ENCODE peak calls at places on chromosomes 6 and 20, in seven cellular contexts. D is A549, Y is fibroblast of lung, U is cardiac muscle cell, T is ascending aorta, B is heart left ventricle, R is AG04450. X is an unnamed sample.

GRCh38 chr6:16747232-16748027 is 13.8 kb downstream of the ATXN1 start:
- DNase-seq in B (no peak), T (no peak), U (peak), Y (peak), D (no peak), R (no peak), X (no peak)

GRCh38 chr6:4351857-4352669 is 216.7 kb upstream of the ECI2 start:
- DNase-seq in R (peak), T (peak), D (peak), U (peak), B (peak), Y (peak), X (no peak)

GRCh38 chr6:12911387-12911960 is 194.9 kb downstream of the PHACTR1 start:
- DNase-seq in T (no peak), U (peak), R (no peak), Y (peak), D (peak), B (no peak), X (peak)

GRCh38 chr20:6714202-6714800 is 53.2 kb upstream of the BMP2 start:
- DNase-seq in U (no peak), B (no peak), D (peak), R (no peak), Y (no peak), T (no peak), X (no peak)

GRCh38 chr6:13484138-13484708 is 3.2 kb downstream of the GFOD1 start:
- DNase-seq in U (no peak), D (no peak), Y (no peak), R (no peak), B (no peak), T (no peak), X (no peak)

GRCh38 chr6:64815718-64816117 is 891.3 kb downstream of the EYS start:
- DNase-seq in T (no peak), B (no peak), U (peak), D (no peak), R (no peak), Y (peak), X (no peak)

GRCh38 chr20:62172666-62173065 is 10.2 kb upstream of the MTG2 start:
- DNase-seq in R (no peak), B (no peak), T (no peak), D (no peak), U (no peak), Y (no peak), X (no peak)

GRCh38 chr6:113644861-113645575 is 212.1 kb upstream of the MARCKS start:
- DNase-seq in R (peak), B (no peak), Y (peak), T (no peak), D (no peak), U (peak), X (no peak)

GRCh38 chr6:28747631-28748157 is 176.1 kb downstream of the TRIM27 start:
- DNase-seq in T (no peak), B (no peak), U (peak), D (peak), R (peak), Y (peak), X (no peak)

GRCh38 chr20:2872304-2873009 is 824 bp upstream of the PTPRA start:
- DNase-seq in Y (peak), B (peak), D (peak), R (no peak), U (peak), T (peak), X (peak)

GRCh38 chr6:151437401-151437800 is 14.5 kb downstream of the RMND1 start:
- DNase-seq in R (no peak), D (no peak), B (no peak), U (peak), T (no peak), Y (peak), X (no peak)

GRCh38 chr20:5328228-5328627 is 11.5 kb upstream of the PROKR2 start:
- DNase-seq in D (no peak), R (no peak), B (no peak), T (no peak), Y (no peak), U (peak), X (no peak)

GRCh38 chr6:110874880-110875547 is 429 bp downstream of the AMD1 start:
- DNase-seq in Y (no peak), U (peak), T (peak), B (no peak), D (peak), R (peak), X (peak)

GRCh38 chr6:160438481-160438880 is 90.3 kb downstream of the SLC22A3 start:
- DNase-seq in U (no peak), B (no peak), T (no peak), Y (no peak), R (no peak), D (no peak), X (no peak)

GRCh38 chr6:1031671-1032070 is 280.2 kb upstream of the FOXQ1 start:
- DNase-seq in U (no peak), T (no peak), D (no peak), B (no peak), Y (peak), R (no peak), X (no peak)

GRCh38 chr6:22149501-22150490 is 147.0 kb downstream of the PRL start:
- DNase-seq in B (peak), Y (peak), D (no peak), R (peak), U (peak), T (no peak), X (no peak)

GRCh38 chr6:118649918-118650499 is 1.4 kb downstream of the CEP85L start:
- DNase-seq in D (no peak), B (no peak), R (no peak), U (peak), Y (no peak), T (no peak), X (no peak)
- H3K27ac ChIP-seq in D (peak), B (peak), R (peak), U (no peak), Y (peak), T (peak), X (no peak)

DNA sequence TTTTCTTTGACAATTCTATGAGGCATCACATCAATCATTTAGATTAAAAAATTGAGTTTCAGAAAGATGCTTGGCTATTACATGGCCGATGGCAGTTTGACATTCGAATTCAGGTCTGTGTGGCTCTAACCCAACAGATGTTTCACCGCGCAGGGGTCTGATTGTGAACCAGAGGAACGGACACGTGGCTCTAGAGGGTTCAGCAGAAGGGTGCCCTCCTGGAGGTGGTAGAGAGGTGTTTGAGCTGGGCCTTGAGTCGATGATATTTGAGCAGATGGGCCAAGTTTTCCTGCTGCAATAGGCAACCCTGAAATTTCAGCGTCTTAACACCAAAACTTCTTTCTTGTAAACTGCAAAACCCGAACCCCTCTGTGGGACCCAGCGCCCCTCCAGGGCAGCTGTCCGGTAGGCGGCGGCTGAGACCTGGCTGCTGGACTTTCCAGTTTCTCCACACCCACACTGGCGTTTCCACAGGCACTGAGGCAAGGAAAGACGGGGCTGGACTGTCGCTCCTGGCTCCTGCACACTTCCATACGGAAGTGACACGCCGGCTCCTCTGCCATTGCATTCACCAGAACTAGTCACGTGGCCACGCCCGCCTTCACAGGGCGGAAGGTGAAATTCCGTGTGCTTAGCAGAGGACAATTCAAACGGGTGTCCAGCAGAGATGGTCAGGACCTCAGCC is 11.3 kb upstream of the AFDN start:
- DNase-seq in R (no peak), B (no peak), U (no peak), Y (no peak), D (no peak), T (no peak), X (no peak)
- H3K4me3 ChIP-seq in R (peak), B (no peak), U (no peak), Y (no peak), D (no peak), T (no peak), X (no peak)

DNA sequence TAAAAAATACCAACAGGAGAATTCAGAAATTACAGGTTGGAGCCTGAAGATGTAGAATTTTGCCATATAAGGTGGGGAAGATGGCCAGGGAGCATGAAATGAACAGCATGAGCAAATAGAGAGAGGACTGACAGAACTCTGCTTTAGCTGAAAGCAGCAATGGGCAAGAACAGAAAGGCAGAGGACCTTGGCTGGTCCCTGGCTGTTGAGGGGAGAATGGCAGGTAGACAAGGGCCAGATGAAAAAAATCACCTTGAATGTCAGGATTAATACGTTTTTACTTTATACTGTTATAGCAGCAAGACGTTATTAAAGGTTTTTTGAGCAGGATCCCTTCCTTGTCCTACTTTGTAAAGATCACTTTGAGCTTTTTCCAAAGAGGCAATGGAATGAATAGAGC is 991 bp downstream of the PPIL1 start:
- DNase-seq in D (peak), B (no peak), Y (no peak), U (no peak), R (no peak), T (no peak), X (peak)
- TF ChIP-seq CTCF in D (no peak), B (no peak), Y (no peak), U (no peak), R (no peak), T (no peak), X (peak)

GRCh38 chr6:26186652-26187051 is 99.4 kb downstream of the HFE start:
- DNase-seq in U (no peak), T (no peak), B (no peak), Y (no peak), R (no peak), D (no peak), X (no peak)
- H3K27ac ChIP-seq in U (no peak), T (no peak), B (no peak), Y (no peak), R (no peak), D (peak), X (peak)

GRCh38 chr6:19806971-19807396 is 30.2 kb upstream of the ID4 start:
- DNase-seq in R (no peak), Y (no peak), U (no peak), B (no peak), D (no peak), T (no peak), X (no peak)

GRCh38 chr6:19803331-19804330 is 33.5 kb upstream of the ID4 start:
- DNase-seq in R (no peak), T (no peak), D (no peak), U (peak), B (no peak), Y (peak), X (peak)

GRCh38 chr6:19802656-19803055 is 34.5 kb upstream of the ID4 start:
- DNase-seq in T (no peak), Y (no peak), R (no peak), D (no peak), B (no peak), U (no peak), X (peak)

GRCh38 chr6:19805146-19805515 is 32.0 kb upstream of the ID4 start:
- DNase-seq in D (peak), Y (peak), B (no peak), U (no peak), R (no peak), T (no peak), X (no peak)

GRCh38 chr6:19804362-19805145 is 32.6 kb upstream of the ID4 start:
- DNase-seq in R (peak), T (peak), D (peak), U (peak), Y (peak), B (peak), X (peak)
- H3K4me3 ChIP-seq in R (peak), T (peak), D (peak), U (peak), Y (peak), B (peak), X (peak)

X was measured in OCI-LY7.